ENCODE peak calls at places on chromosomes 11 and 22, in four cellular contexts. I is K562, D is GM12878, G is HepG2. M is an unnamed sample.

GRCh38 chr11:19557720-19558140 is 154.9 kb upstream of the NAV2 start:
- DNase-seq in I (peak), D (no peak), G (peak), M (peak)

GRCh38 chr22:46256358-46256958 is 6.4 kb upstream of the CDPF1 start:
- DNase-seq in I (peak), D (no peak), G (peak), M (no peak)

GRCh38 chr22:22035771-22036314 is 53.3 kb upstream of the TOP3B start:
- DNase-seq in I (no peak), D (no peak), G (no peak), M (no peak)

GRCh38 chr22:31148516-31148915 is 8.2 kb upstream of the PLA2G3 start:
- DNase-seq in I (no peak), D (no peak), G (no peak), M (no peak)

GRCh38 chr11:60891103-60891741 is 15.2 kb downstream of the PRPF19 start:
- DNase-seq in I (peak), D (no peak), G (no peak), M (no peak)

GRCh38 chr22:47940211-47940610 is 1177.8 kb downstream of the TBC1D22A start:
- DNase-seq in I (no peak), D (no peak), G (no peak), M (no peak)

GRCh38 chr11:73323464-73323863 is 15.4 kb downstream of the ARHGEF17 start:
- DNase-seq in I (no peak), D (no peak), G (peak), M (no peak)

GRCh38 chr22:47408409-47408808 is 646.0 kb downstream of the TBC1D22A start:
- DNase-seq in I (peak), D (no peak), G (no peak), M (peak)

GRCh38 chr11:10459029-10459970 is 4.2 kb downstream of the AMPD3 start:
- DNase-seq in I (peak), D (peak), G (no peak), M (no peak)

DNA sequence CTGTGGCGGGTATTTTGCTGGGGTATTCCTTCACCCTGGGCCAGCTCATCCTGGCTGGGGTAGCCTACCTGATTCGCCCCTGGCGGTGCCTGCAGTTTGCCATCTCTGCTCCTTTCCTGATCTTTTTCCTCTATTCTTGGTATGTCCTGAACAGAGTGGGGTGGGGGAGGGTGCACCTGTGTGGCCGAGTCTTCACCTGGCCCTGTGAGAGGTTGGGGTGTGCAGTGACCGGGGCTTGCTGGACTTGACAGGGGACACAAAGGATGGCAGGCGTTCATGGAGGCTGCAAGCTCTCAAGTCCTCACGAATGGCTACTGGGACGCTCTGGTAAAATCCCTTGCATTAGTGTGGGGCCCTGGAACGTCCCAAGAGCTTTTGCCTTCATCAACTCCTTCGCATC is 39.3 kb downstream of the CAPN1 start:
- DNase-seq in I (no peak), D (no peak), G (no peak), M (no peak)
- TF ChIP-seq RFX5 in I (no peak), D (no peak), G (no peak), M (no peak)

GRCh38 chr11:93648168-93648567 is 13.3 kb upstream of the CEP295 start:
- DNase-seq in I (peak), D (no peak), G (peak), M (peak)
- TF ChIP-seq MYC in I (no peak), D (no peak), G (no peak), M (no peak)

DNA sequence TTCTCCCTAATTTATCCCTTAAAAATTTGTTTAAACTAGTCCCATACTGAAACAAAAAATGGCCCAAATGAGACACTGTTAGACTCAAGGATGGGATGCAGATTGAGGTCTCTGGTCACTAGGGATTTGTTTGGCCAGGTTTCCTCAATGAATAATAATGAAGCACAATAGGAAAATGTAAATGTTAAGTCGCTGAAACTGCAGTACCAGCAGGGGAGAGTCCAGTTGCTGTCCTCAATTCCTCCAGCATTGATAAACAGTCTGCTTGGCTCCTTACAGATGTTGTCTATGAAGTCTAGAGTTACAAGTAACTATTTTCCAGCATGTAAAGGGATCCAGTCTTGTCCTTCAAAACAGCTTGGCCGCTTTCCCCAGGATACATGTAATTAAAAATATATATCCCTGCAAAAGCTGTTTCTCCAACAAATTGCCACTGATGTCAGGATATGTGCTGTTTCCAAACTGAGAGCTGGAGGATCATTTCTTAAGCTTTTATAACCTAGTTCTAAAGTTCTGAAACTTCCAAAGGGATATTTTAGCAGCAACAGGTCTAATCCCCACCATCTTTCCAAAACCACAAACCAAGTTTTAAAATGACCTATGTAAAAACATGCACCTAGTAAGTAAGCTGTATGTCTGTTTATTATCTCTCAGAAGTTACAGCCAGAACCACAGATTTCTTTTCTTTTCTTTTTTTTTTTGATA is 2.1 kb downstream of the FZD4 start:
- DNase-seq in I (no peak), D (no peak), G (no peak), M (no peak)
- TF ChIP-seq RFX5 in I (no peak), D (no peak), G (no peak), M (no peak)

GRCh38 chr11:11579012-11579755 is 42.6 kb downstream of the GALNT18 start:
- DNase-seq in I (no peak), D (no peak), G (no peak), M (no peak)

GRCh38 chr11:11582261-11582701 is 39.5 kb downstream of the GALNT18 start:
- DNase-seq in I (no peak), D (no peak), G (no peak), M (no peak)

GRCh38 chr11:11581493-11581880 is 40.3 kb downstream of the GALNT18 start:
- DNase-seq in I (no peak), D (no peak), G (no peak), M (no peak)

GRCh38 chr11:11580012-11580411 is 41.8 kb downstream of the GALNT18 start:
- DNase-seq in I (no peak), D (no peak), G (no peak), M (no peak)

GRCh38 chr11:11580831-11581492 is 40.8 kb downstream of the GALNT18 start:
- DNase-seq in I (no peak), D (no peak), G (no peak), M (no peak)
- TF ChIP-seq MYC in I (no peak), D (no peak), G (no peak), M (no peak)